ENCODE peak calls at places on chromosome 10, in ten cellular contexts. G is AG10803; T is neural progenitor cell; D is lower lobe of right lung; E is H9; M is ovary; K is activated CD8-positive, alpha-beta T cell treated with anti-CD3 and anti-CD28 coated beads for 36 hours; R is OCI-LY7; N is MM.1S; W is Peyer's patch. X is an unnamed sample.
A peak's percentile ranks its signal among the peaks of the same experiment; 100 is the strongest.

GRCh38 chr10:31582365-31583052 is 263.5 kb downstream of the ZEB1 start:
- DNase-seq in M (no peak), W (no peak), T (no peak), R (no peak), G (peak; percentile 25), N (no peak), D (no peak), K (no peak), E (no peak), X (no peak)

GRCh38 chr10:131769691-131770090 is 131.1 kb upstream of the PPP2R2D start:
- DNase-seq in E (no peak), W (no peak), R (no peak), D (no peak), K (no peak), G (no peak), T (no peak), N (no peak), M (no peak), X (no peak)

GRCh38 chr10:90857635-90858488 is at the start of gene HTR7:
- DNase-seq in E (peak; percentile 75), K (peak; percentile 56), D (peak; percentile 73), G (peak; percentile 46), M (peak; percentile 77), N (peak; percentile 60), R (peak; percentile 28), W (peak; percentile 64), T (peak; percentile 85), X (peak; percentile 82)

GRCh38 chr10:30974773-30975386 is 56.8 kb downstream of the ZNF438 start:
- DNase-seq in M (no peak), T (no peak), G (no peak), E (no peak), W (no peak), R (no peak), K (no peak), D (no peak), N (no peak), X (no peak)

GRCh38 chr10:45418859-45419672 is 45.0 kb downstream of the ALOX5 start:
- DNase-seq in D (peak; percentile 74), W (peak; percentile 76), E (peak; percentile 82), G (peak; percentile 13), K (peak; percentile 77), M (peak; percentile 60), T (peak; percentile 82), R (no peak), N (peak; percentile 83), X (peak; percentile 83)

GRCh38 chr10:63005246-63005645 is 127.9 kb upstream of the NRBF2 start:
- DNase-seq in R (no peak), K (no peak), E (no peak), T (no peak), N (no peak), W (no peak), G (peak; percentile 84), M (no peak), D (no peak), X (no peak)

GRCh38 chr10:112811741-112812551 is 138.1 kb upstream of the TCF7L2 start:
- DNase-seq in R (no peak), W (no peak), G (peak; percentile 95), N (no peak), T (peak; percentile 54), E (peak; percentile 85), D (peak; percentile 69), K (no peak), M (peak; percentile 51), X (no peak)

GRCh38 chr10:48464871-48465736 is 139.8 kb downstream of the ARHGAP22 start:
- DNase-seq in N (no peak), D (no peak), E (peak; percentile 33), W (peak; percentile 10), T (peak; percentile 23), M (peak; percentile 44), R (no peak), K (no peak), G (no peak), X (no peak)

GRCh38 chr10:47022311-47023131 is 111.3 kb downstream of the PTPN20 start:
- DNase-seq in R (no peak), W (no peak), M (peak; percentile 15), N (no peak), D (peak; percentile 55), T (no peak), K (no peak), G (no peak), E (no peak), X (no peak)

GRCh38 chr10:8962249-8962648 is 907.8 kb downstream of the GATA3 start:
- DNase-seq in D (no peak), N (no peak), K (no peak), M (no peak), E (no peak), W (no peak), R (no peak), G (no peak), T (no peak), X (no peak)

GRCh38 chr10:70518695-70519094 is 40.1 kb downstream of the PALD1 start:
- DNase-seq in E (no peak), T (no peak), D (no peak), M (no peak), W (no peak), K (no peak), N (no peak), R (no peak), G (no peak), X (no peak)

GRCh38 chr10:52387744-52388143 is 73.7 kb downstream of the DKK1 start:
- DNase-seq in R (no peak), D (no peak), E (no peak), M (no peak), T (no peak), W (no peak), N (no peak), K (no peak), G (no peak), X (no peak)

GRCh38 chr10:34031410-34031809 is 696.9 kb upstream of the NRP1 start:
- DNase-seq in T (no peak), N (no peak), W (no peak), M (no peak), K (no peak), G (peak; percentile 92), E (no peak), R (no peak), D (no peak), X (no peak)

GRCh38 chr10:828191-828590 is 103.3 kb downstream of the LARP4B start:
- DNase-seq in E (no peak), R (no peak), N (no peak), D (no peak), G (no peak), M (no peak), W (no peak), T (no peak), K (no peak), X (no peak)

GRCh38 chr10:55509168-55509567 is 708.1 kb upstream of the PCDH15 start:
- DNase-seq in D (no peak), G (no peak), K (no peak), R (no peak), E (no peak), M (no peak), N (peak; percentile 51), T (no peak), W (no peak), X (no peak)

GRCh38 chr10:103353281-103353680 is 2.3 kb upstream of the PCGF6 start:
- DNase-seq in T (no peak), N (no peak), W (no peak), R (peak; percentile 23), D (no peak), G (no peak), M (no peak), K (no peak), E (no peak), X (no peak)

GRCh38 chr10:92419740-92420553 is 129.0 kb downstream of the MARCHF5 start:
- DNase-seq in K (peak; percentile 5), D (peak; percentile 57), G (peak; percentile 47), E (peak; percentile 80), N (no peak), T (peak; percentile 13), W (no peak), R (no peak), M (peak; percentile 67), X (no peak)

DNA sequence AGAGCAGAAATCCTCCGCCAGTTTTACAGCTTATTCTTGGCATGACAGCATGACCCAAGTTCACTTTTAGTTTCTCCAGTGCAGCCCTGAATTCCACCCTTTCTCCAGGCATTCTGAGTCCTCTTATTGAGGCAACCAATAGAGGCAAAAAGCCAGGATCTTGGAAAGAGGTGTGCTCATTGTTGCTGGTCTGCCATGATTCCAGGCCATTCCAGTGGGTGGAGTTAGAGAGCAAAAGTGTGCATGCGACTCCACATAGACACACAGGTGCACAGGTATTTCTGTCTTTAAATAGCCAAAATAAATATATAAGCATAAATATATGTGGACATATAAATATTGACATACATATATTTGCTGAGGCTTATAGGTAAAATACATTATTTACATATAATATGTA is 224.7 kb upstream of the ADARB2 start:
- DNase-seq in W (no peak), D (no peak), T (peak; percentile 15), N (no peak), R (no peak), K (no peak), E (no peak), M (no peak), G (no peak), X (no peak)
- TF ChIP-seq CTCF in W (no peak), D (no peak), T (peak; percentile 38), N (no peak), R (peak; percentile 50), K (no peak), E (peak; percentile 55), M (no peak), G (no peak), X (peak; percentile 4)

GRCh38 chr10:71985542-71986250 is 21.5 kb downstream of the CHST3 start:
- DNase-seq in G (peak; percentile 85), R (no peak), T (no peak), W (no peak), E (no peak), K (no peak), D (peak; percentile 53), M (peak; percentile 46), N (no peak), X (peak; percentile 66)
- TF ChIP-seq CTCF in G (peak; percentile 30), R (no peak), T (no peak), W (peak; percentile 17), E (no peak), K (no peak), D (peak; percentile 14), M (no peak), N (no peak), X (no peak)

GRCh38 chr10:125629758-125630376 is 53.1 kb downstream of the TEX36 start:
- DNase-seq in M (no peak), N (peak; percentile 27), E (no peak), T (peak; percentile 40), D (no peak), G (peak; percentile 26), R (peak; percentile 49), W (no peak), K (no peak), X (peak; percentile 47)
- TF ChIP-seq CTCF in M (no peak), N (peak; percentile 37), E (peak; percentile 43), T (peak; percentile 57), D (no peak), G (peak; percentile 31), R (peak; percentile 79), W (peak; percentile 53), K (no peak), X (peak; percentile 36)

GRCh38 chr10:64385355-64385754 is 864.2 kb downstream of the REEP3 start:
- DNase-seq in W (no peak), E (peak; percentile 73), N (no peak), M (no peak), K (no peak), G (no peak), R (no peak), T (no peak), D (no peak), X (no peak)

GRCh38 chr10:64376169-64376568 is 855.0 kb downstream of the REEP3 start:
- DNase-seq in K (no peak), N (no peak), G (no peak), E (peak; percentile 34), T (peak; percentile 26), D (no peak), R (no peak), M (no peak), W (no peak), X (no peak)

GRCh38 chr10:64379898-64380297 is 858.7 kb downstream of the REEP3 start:
- DNase-seq in T (no peak), G (no peak), W (no peak), N (no peak), K (no peak), D (no peak), R (no peak), E (peak; percentile 32), M (no peak), X (no peak)
- TF ChIP-seq CTCF in T (no peak), G (no peak), W (peak; percentile 53), N (no peak), K (no peak), D (no peak), R (no peak), E (no peak), M (no peak), X (peak; percentile 20)